ENCODE peak calls at places on chromosomes 3 and 15, in seven cellular contexts. Q, P, S, T, A, U and F are unnamed samples. For H3K4me1, the result is how much of the 10 kb centered on the place peaks cover.

GRCh38 chr3:183202004-183202722 is 39.6 kb upstream of the LAMP3 start:
- DNase-seq in Q (no peak), P (no peak), S (no peak), T (no peak), A (no peak), U (peak), F (no peak)

GRCh38 chr3:121793078-121793477 is 41.8 kb downstream of the IQCB1 start:
- DNase-seq in Q (no peak), P (no peak), S (peak), T (no peak), A (no peak), U (no peak), F (no peak)

GRCh38 chr15:43218908-43219706 is 1.7 kb downstream of the EPB42 start:
- DNase-seq in Q (no peak), P (no peak), S (peak), T (no peak), A (peak), U (no peak), F (no peak)

GRCh38 chr15:69576035-69576526 is 123.5 kb downstream of the RPLP1 start:
- DNase-seq in Q (peak), P (peak), S (peak), T (peak), A (peak), U (no peak), F (peak)

GRCh38 chr15:67422296-67422695 is 98.6 kb upstream of the C15orf61 start:
- DNase-seq in Q (no peak), P (no peak), S (peak), T (no peak), A (no peak), U (no peak), F (no peak)

GRCh38 chr3:56019490-56019889 is 448.8 kb downstream of the ERC2 start:
- DNase-seq in Q (no peak), P (no peak), S (no peak), T (no peak), A (no peak), U (no peak), F (no peak)

GRCh38 chr3:37779289-37780152 is 82.2 kb upstream of the CTDSPL start:
- DNase-seq in Q (peak), P (no peak), S (peak), T (no peak), A (peak), U (peak), F (no peak)

GRCh38 chr3:74789111-74789510 is 174.7 kb upstream of the CNTN3 start:
- DNase-seq in Q (no peak), P (no peak), S (no peak), T (no peak), A (peak), U (peak), F (no peak)

GRCh38 chr3:69864751-69865150 is 125.5 kb downstream of the MITF start:
- DNase-seq in Q (no peak), P (no peak), S (no peak), T (no peak), A (no peak), U (no peak), F (no peak)

GRCh38 chr3:150495563-150496168 is 50.6 kb downstream of the SERP1 start:
- DNase-seq in Q (no peak), P (peak), S (peak), T (peak), A (peak), U (no peak), F (no peak)

GRCh38 chr15:66014639-66015182 is 145.4 kb downstream of the RAB11A start:
- DNase-seq in Q (no peak), P (no peak), S (peak), T (no peak), A (no peak), U (no peak), F (no peak)

GRCh38 chr15:61921093-61921492 is 139.2 kb downstream of the VPS13C start:
- DNase-seq in Q (no peak), P (no peak), S (no peak), T (no peak), A (no peak), U (peak), F (no peak)

GRCh38 chr15:40243126-40243810 is 4.4 kb downstream of the PAK6 start:
- DNase-seq in Q (no peak), P (no peak), S (peak), T (no peak), A (no peak), U (no peak), F (no peak)

GRCh38 chr15:64931381-64931780 is 19.7 kb downstream of the ANKDD1A start:
- DNase-seq in Q (no peak), P (no peak), S (no peak), T (no peak), A (no peak), U (no peak), F (no peak)

GRCh38 chr3:128195369-128195768 is 42.1 kb downstream of the EEFSEC start:
- DNase-seq in Q (no peak), P (no peak), S (no peak), T (no peak), A (no peak), U (no peak), F (no peak)

GRCh38 chr15:75650908-75651809 is 3.4 kb downstream of the SNX33 start:
- DNase-seq in Q (peak), P (no peak), S (no peak), T (peak), A (peak), U (no peak), F (peak)

GRCh38 chr15:48730506-48730905 is 80.4 kb downstream of the CEP152 start:
- DNase-seq in Q (no peak), P (no peak), S (no peak), T (no peak), A (no peak), U (no peak), F (no peak)

GRCh38 chr3:113147608-113148306 is 63.6 kb upstream of the BOC start:
- DNase-seq in Q (no peak), P (no peak), S (no peak), T (no peak), A (peak), U (no peak), F (peak)

GRCh38 chr3:31581660-31582059 is 48.9 kb downstream of the STT3B start:
- DNase-seq in Q (no peak), P (no peak), S (no peak), T (no peak), A (no peak), U (no peak), F (no peak)

GRCh38 chr3:136910697-136911096 is 47.1 kb upstream of the IL20RB start:
- DNase-seq in Q (no peak), P (no peak), S (no peak), T (no peak), A (no peak), U (no peak), F (no peak)
- H3K4me1 ChIP-seq in Q (under half), P (half or more), S (under half), T (under half), A (under half), U (under half), F (under half)

GRCh38 chr3:14455571-14456317 is 53.3 kb downstream of the SLC6A6 start:
- DNase-seq in Q (peak), P (no peak), S (no peak), T (no peak), A (no peak), U (no peak), F (no peak)
- H3K4me1 ChIP-seq in Q (half or more), P (under half), S (under half), T (under half), A (under half), U (under half), F (half or more)

GRCh38 chr3:125002834-125003368 is 52.9 kb downstream of the HEG1 start:
- DNase-seq in Q (no peak), P (no peak), S (no peak), T (no peak), A (no peak), U (no peak), F (no peak)

GRCh38 chr3:125000661-125001060 is 55.1 kb downstream of the HEG1 start:
- DNase-seq in Q (no peak), P (no peak), S (no peak), T (no peak), A (no peak), U (no peak), F (no peak)

GRCh38 chr3:125001557-125002413 is 54.0 kb downstream of the HEG1 start:
- DNase-seq in Q (no peak), P (no peak), S (no peak), T (no peak), A (peak), U (no peak), F (no peak)

GRCh38 chr3:125003369-125003853 is 52.4 kb downstream of the HEG1 start:
- DNase-seq in Q (peak), P (no peak), S (no peak), T (peak), A (peak), U (peak), F (peak)

GRCh38 chr3:125002414-125002811 is 53.4 kb downstream of the HEG1 start:
- DNase-seq in Q (no peak), P (no peak), S (no peak), T (no peak), A (no peak), U (no peak), F (no peak)
- H3K4me1 ChIP-seq in Q (half or more), P (under half), S (under half), T (under half), A (under half), U (under half), F (under half)

GRCh38 chr3:46881819-46882376 is 4.4 kb downstream of the PTH1R start:
- DNase-seq in Q (no peak), P (peak), S (no peak), T (no peak), A (peak), U (no peak), F (no peak)
- H3K4me1 ChIP-seq in Q (under half), P (under half), S (under half), T (under half), A (under half), U (under half), F (under half)

DNA sequence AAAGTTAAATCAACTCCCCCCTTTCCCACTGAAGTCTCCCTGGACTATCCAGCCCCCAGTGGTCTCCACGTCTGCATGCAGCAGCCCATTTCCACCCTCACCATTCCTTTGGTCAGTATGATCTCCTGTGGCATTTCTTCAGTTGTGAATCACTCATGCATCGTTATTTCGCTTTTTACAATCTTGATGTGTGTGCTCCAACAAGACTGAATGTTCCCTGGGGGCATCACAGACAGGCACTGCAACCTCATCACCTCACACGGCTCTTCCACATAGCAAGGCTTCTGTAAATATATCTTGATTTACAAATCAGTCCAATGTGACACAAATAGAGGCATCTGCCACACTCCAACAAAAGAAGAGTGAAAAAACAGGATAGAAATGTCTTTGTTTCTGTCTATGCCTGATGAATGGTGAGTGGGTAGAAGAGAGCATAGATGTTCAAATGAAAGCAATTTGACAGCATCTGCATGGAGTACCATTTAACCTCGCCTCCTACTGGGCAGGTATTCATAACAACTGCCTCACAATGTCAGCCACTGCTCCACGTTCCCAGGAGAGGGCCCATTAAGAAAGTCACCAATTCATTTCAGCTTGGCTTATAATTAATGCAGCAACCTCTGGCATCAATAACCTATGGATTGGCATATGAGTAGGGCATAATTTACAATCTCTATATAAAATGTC is 5.2 kb downstream of the HEG1 start:
- DNase-seq in Q (no peak), P (no peak), S (no peak), T (no peak), A (no peak), U (no peak), F (no peak)
- H3K4me1 ChIP-seq in Q (under half), P (under half), S (under half), T (under half), A (under half), U (under half), F (half or more)